ENCODE peak calls at places on chromosomes 12 and 14, in six cellular contexts. Q, E, R, Z, B and W are unnamed samples. For H3K9me3, the result is how much of the 10 kb centered on the place peaks cover.

GRCh38 chr14:23259412-23259811 is 21.7 kb downstream of the RNF212B start:
- DNase-seq in Q (no peak), E (no peak), R (no peak), Z (no peak), B (no peak), W (no peak)

GRCh38 chr12:108734200-108734906 is 3.0 kb upstream of the CORO1C start:
- DNase-seq in Q (peak), E (no peak), R (no peak), Z (no peak), B (peak), W (no peak)

GRCh38 chr14:24329736-24330135 is 5.1 kb downstream of the ADCY4 start:
- DNase-seq in Q (no peak), E (no peak), R (no peak), Z (no peak), B (peak), W (no peak)

GRCh38 chr12:44812062-44812461 is 64.1 kb downstream of the NELL2 start:
- DNase-seq in Q (no peak), E (no peak), R (no peak), Z (no peak), B (no peak), W (no peak)

GRCh38 chr14:36238666-36239363 is 62.3 kb upstream of the PTCSC3 start:
- DNase-seq in Q (no peak), E (no peak), R (no peak), Z (no peak), B (no peak), W (peak)

GRCh38 chr12:113912761-113913295 is 53.3 kb downstream of the RBM19 start:
- DNase-seq in Q (peak), E (peak), R (no peak), Z (no peak), B (peak), W (peak)

GRCh38 chr12:8687846-8688601 is 9.8 kb upstream of the RIMKLB start:
- DNase-seq in Q (no peak), E (peak), R (no peak), Z (no peak), B (peak), W (peak)

GRCh38 chr12:49008943-49009342 is 9.6 kb downstream of the PRKAG1 start:
- DNase-seq in Q (no peak), E (no peak), R (no peak), Z (no peak), B (no peak), W (no peak)

GRCh38 chr14:95300697-95301526 is 18.8 kb downstream of the CLMN start:
- DNase-seq in Q (no peak), E (no peak), R (no peak), Z (no peak), B (no peak), W (no peak)

GRCh38 chr12:116943419-116944372 is 32.9 kb downstream of the FBXW8 start:
- DNase-seq in Q (no peak), E (no peak), R (no peak), Z (no peak), B (no peak), W (peak)

GRCh38 chr14:69648480-69649414 is 37.4 kb downstream of the SUSD6 start:
- DNase-seq in Q (no peak), E (peak), R (no peak), Z (no peak), B (no peak), W (no peak)

GRCh38 chr12:128810182-128811127 is 13.3 kb downstream of the SLC15A4 start:
- DNase-seq in Q (no peak), E (no peak), R (no peak), Z (no peak), B (peak), W (no peak)

GRCh38 chr14:61332658-61333029 is 11.3 kb downstream of the PRKCH start:
- DNase-seq in Q (no peak), E (no peak), R (no peak), Z (no peak), B (no peak), W (no peak)

GRCh38 chr12:19575307-19576243 is 136.3 kb downstream of the AEBP2 start:
- DNase-seq in Q (no peak), E (peak), R (peak), Z (no peak), B (no peak), W (peak)

GRCh38 chr12:47249719-47250506 is 170.2 kb upstream of the AMIGO2 start:
- DNase-seq in Q (no peak), E (no peak), R (no peak), Z (no peak), B (no peak), W (no peak)

GRCh38 chr14:53306926-53307325 is 153.8 kb upstream of the DDHD1 start:
- DNase-seq in Q (no peak), E (no peak), R (no peak), Z (no peak), B (no peak), W (peak)

GRCh38 chr14:71749613-71750238 is 182.5 kb upstream of the RGS6 start:
- DNase-seq in Q (peak), E (no peak), R (no peak), Z (no peak), B (no peak), W (no peak)

GRCh38 chr14:85576848-85577541 is 47.1 kb downstream of the FLRT2 start:
- DNase-seq in Q (no peak), E (no peak), R (no peak), Z (no peak), B (no peak), W (no peak)

GRCh38 chr12:84632556-84632955 is 280.0 kb downstream of the SLC6A15 start:
- DNase-seq in Q (no peak), E (no peak), R (no peak), Z (no peak), B (no peak), W (no peak)

GRCh38 chr12:28497889-28498411 is 307.7 kb downstream of the CCDC91 start:
- DNase-seq in Q (no peak), E (no peak), R (no peak), Z (no peak), B (no peak), W (no peak)
- H3K27ac ChIP-seq in Q (no peak), E (no peak), R (no peak), Z (peak), B (no peak), W (no peak)

DNA sequence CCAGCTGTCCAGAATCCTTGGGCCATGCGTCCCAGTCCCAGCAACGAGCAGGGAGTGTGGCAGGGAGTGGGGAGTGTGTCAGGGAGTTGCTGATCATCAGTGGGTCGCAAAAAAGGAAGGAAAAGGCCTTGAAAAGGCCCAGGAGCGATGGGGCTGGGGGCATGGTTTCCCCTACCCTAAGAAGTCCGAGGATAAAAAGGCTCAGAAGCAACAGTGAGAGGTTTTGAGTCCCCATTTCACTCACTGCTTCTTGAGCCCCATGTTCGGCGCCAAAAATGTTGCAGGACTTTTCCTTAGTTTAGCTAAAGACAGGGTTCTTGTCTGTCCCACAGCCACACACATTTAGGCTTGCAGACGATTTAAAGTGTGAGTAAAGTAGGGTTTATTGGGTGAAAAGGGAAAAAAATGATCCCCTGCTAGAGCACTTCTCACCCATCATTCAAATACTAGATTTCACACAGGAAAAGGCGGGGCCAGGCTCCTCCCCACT is 189.5 kb downstream of the KCNC2 start:
- DNase-seq in Q (no peak), E (no peak), R (no peak), Z (no peak), B (no peak), W (peak)
- H3K9me3 ChIP-seq in Q (under half), E (under half), R (under half), Z (under half), B (under half), W (under half)

DNA sequence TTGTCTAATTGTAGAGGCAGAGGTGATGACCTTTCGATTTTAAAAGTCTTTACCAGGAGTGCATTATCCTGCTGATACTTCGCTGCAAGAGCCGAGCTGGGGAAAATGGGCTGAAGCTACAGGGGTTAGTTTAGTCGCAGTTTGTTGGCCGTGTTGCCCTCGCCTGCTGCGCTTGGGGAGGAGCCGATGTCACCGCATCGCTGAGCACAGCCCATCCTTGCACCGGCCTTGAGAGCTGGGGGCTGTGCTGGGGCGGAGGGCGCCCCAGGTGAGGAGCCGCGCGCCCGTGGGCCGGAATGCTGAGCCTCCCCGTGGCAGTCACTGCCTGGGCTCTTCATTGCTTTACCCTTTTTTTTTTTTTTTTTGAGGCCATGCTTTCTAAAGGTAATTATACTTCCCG is 50.0 kb downstream of the ADGRD1 start:
- DNase-seq in Q (no peak), E (no peak), R (no peak), Z (no peak), B (no peak), W (no peak)
- H3K4me3 ChIP-seq in Q (no peak), E (no peak), R (no peak), Z (no peak), B (no peak), W (no peak)

GRCh38 chr14:90661881-90662280 is 154.3 kb downstream of the TTC7B start:
- DNase-seq in Q (no peak), E (no peak), R (no peak), Z (no peak), B (no peak), W (no peak)
- H3K27ac ChIP-seq in Q (no peak), E (no peak), R (no peak), Z (no peak), B (peak), W (no peak)

DNA sequence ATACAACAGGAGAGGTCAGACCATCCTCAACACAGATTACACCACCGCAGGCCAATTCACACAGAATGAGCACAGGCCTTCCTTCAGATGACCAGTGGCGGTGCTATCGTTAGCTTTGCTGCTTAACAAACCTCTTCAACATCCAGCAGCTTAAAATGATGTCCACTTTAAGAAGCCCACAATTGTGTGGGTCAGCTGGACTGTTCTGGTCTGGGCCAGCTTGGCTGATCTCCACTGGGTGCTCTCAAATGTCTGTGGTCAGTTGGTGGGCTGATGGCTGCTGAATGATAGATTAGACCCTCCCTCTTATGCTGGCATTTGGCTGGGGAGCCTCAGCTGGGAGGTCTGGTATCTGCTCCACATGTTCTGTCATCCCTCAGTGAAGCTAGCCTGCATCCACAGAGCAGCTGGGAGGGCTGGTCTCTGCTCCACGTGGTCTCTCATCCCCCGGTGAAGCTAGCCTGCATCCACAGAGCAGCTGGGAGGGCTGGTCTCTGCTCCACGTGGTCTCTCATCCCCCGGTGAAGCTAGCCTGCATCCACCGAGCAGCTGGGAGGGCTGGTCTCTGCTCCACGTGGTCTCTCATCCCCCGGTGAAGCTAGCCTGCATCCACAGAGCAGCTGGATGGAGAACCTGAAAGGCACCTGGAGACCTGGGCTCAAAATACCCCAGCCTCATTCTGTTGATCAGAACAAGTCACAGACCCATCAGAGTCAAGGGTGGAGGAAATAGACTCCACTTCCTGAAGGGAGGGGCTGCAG is 203.6 kb upstream of the DIO3 start:
- DNase-seq in Q (no peak), E (no peak), R (no peak), Z (no peak), B (no peak), W (no peak)
- H3K9me3 ChIP-seq in Q (under half), E (under half), R (under half), Z (under half), B (under half), W (under half)

GRCh38 chr12:6849976-6850560 is 1.0 kb downstream of the CDCA3 start:
- DNase-seq in Q (no peak), E (no peak), R (no peak), Z (no peak), B (peak), W (no peak)
- H3K4me3 ChIP-seq in Q (no peak), E (peak), R (no peak), Z (no peak), B (no peak), W (peak)

GRCh38 chr12:77060136-77060882 is 5.1 kb downstream of the E2F7 start:
- DNase-seq in Q (no peak), E (no peak), R (no peak), Z (no peak), B (no peak), W (no peak)

GRCh38 chr12:77064891-77065360 is 443 bp downstream of the E2F7 start:
- DNase-seq in Q (no peak), E (no peak), R (peak), Z (peak), B (no peak), W (peak)

GRCh38 chr12:77060883-77061240 is 4.5 kb downstream of the E2F7 start:
- DNase-seq in Q (no peak), E (no peak), R (no peak), Z (no peak), B (no peak), W (no peak)

GRCh38 chr12:77062846-77063461 is 2.4 kb downstream of the E2F7 start:
- DNase-seq in Q (no peak), E (no peak), R (no peak), Z (no peak), B (no peak), W (no peak)

GRCh38 chr12:77062396-77062795 is 3.0 kb downstream of the E2F7 start:
- DNase-seq in Q (no peak), E (no peak), R (no peak), Z (no peak), B (no peak), W (no peak)
- H3K27ac ChIP-seq in Q (no peak), E (no peak), R (no peak), Z (no peak), B (no peak), W (no peak)

GRCh38 chr12:83224012-83224411 is 537.3 kb downstream of the TMTC2 start:
- DNase-seq in Q (no peak), E (no peak), R (no peak), Z (no peak), B (no peak), W (no peak)
- H3K9me3 ChIP-seq in Q (under half), E (under half), R (under half), Z (under half), B (under half), W (under half)

GRCh38 chr14:90814806-90815566 is 1.2 kb downstream of the TTC7B start:
- DNase-seq in Q (peak), E (no peak), R (no peak), Z (no peak), B (no peak), W (no peak)

GRCh38 chr14:90818715-90819114 is 2.5 kb upstream of the TTC7B start:
- DNase-seq in Q (no peak), E (no peak), R (no peak), Z (no peak), B (no peak), W (no peak)

GRCh38 chr14:90815567-90815816 is 738 bp downstream of the TTC7B start:
- DNase-seq in Q (no peak), E (no peak), R (no peak), Z (no peak), B (no peak), W (no peak)

GRCh38 chr14:90815817-90816662 is at the start of gene TTC7B:
- DNase-seq in Q (peak), E (peak), R (no peak), Z (peak), B (peak), W (peak)

DNA sequence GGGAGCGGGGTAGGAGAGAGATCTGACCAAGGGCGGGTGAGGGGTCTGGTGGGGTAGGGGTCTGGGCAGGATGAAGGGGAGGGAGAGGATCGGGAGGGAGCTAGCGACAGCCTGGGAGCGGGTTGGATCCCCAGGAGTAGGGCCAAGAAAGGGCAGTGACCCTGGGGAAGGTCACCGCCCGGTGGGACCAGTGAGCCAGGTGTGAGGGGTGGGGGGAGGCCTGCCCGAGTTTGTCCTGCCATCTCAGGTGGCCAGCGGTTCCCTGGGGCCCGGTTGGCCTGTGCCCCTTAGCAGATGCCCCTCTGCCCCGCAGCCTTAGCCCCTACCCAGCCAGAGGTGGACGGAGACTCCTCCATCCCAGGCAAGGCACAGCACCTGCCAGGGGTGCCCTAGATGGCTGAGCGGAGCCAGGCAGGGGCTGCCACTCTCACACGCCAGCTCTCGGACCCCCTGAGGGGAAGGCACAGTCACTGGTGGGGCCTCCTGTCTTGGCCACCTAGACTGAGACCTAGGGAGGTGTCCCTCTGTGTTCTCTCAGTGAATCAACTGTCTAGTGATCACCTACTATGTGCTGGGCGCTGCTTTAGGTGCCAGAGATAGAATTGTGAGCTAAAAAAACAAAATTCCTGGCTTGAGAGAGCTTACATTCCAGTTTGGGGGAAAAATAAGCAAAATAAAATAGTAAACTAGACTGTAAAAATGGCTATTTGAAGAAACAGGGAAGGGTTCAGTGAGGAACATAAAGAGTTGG is 631 bp upstream of the TTC7B start:
- DNase-seq in Q (peak), E (no peak), R (no peak), Z (no peak), B (no peak), W (no peak)
- H3K4me3 ChIP-seq in Q (no peak), E (peak), R (peak), Z (no peak), B (no peak), W (no peak)

GRCh38 chr12:6279631-6280030 is 30.9 kb upstream of the PLEKHG6 start:
- DNase-seq in Q (no peak), E (no peak), R (no peak), Z (no peak), B (no peak), W (no peak)
- H3K27ac ChIP-seq in Q (peak), E (no peak), R (peak), Z (no peak), B (peak), W (no peak)